ENCODE peak calls at places on chromosomes 11 and 22, in five cellular contexts. L is H1, V is K562, Q is HepG2, I is GM12878. K is an unnamed sample.

GRCh38 chr22:36383110-36383581 is 4.6 kb downstream of the MYH9 start:
- DNase-seq in L (no peak), V (peak), Q (no peak), I (peak), K (no peak)

GRCh38 chr11:121435796-121436511 is 16.2 kb upstream of the SORL1 start:
- DNase-seq in L (no peak), V (no peak), Q (no peak), I (no peak), K (no peak)

GRCh38 chr11:45933131-45933821 is 10.8 kb downstream of the LARGE2 start:
- DNase-seq in L (no peak), V (no peak), Q (no peak), I (no peak), K (no peak)

GRCh38 chr22:27851974-27852713 is 50.6 kb upstream of the MN1 start:
- DNase-seq in L (no peak), V (no peak), Q (peak), I (no peak), K (no peak)

GRCh38 chr11:12042215-12042676 is 33.8 kb upstream of the DKK3 start:
- DNase-seq in L (no peak), V (no peak), Q (peak), I (no peak), K (peak)

GRCh38 chr11:71452354-71453020 is 516 bp upstream of the NADSYN1 start:
- DNase-seq in L (no peak), V (no peak), Q (peak), I (no peak), K (no peak)

GRCh38 chr11:34124885-34125668 is 19.6 kb downstream of the NAT10 start:
- DNase-seq in L (no peak), V (no peak), Q (no peak), I (no peak), K (no peak)

GRCh38 chr22:18970180-18970947 is 34.3 kb upstream of the PRODH start:
- DNase-seq in L (peak), V (no peak), Q (no peak), I (no peak), K (no peak)

GRCh38 chr11:36688892-36689291 is 90.9 kb upstream of the RAG2 start:
- DNase-seq in L (no peak), V (no peak), Q (no peak), I (no peak), K (no peak)

GRCh38 chr22:37077802-37078448 is 26.4 kb downstream of the KCTD17 start:
- DNase-seq in L (peak), V (peak), Q (peak), I (no peak), K (peak)

GRCh38 chr11:57131080-57131790 is 50.5 kb upstream of the LRRC55 start:
- DNase-seq in L (peak), V (peak), Q (peak), I (no peak), K (no peak)

GRCh38 chr11:11000546-11001283 is 142.9 kb upstream of the ZBED5 start:
- DNase-seq in L (no peak), V (no peak), Q (no peak), I (no peak), K (no peak)

GRCh38 chr22:49440931-49441330 is 386.7 kb downstream of the BRD1 start:
- DNase-seq in L (no peak), V (no peak), Q (no peak), I (no peak), K (no peak)

GRCh38 chr11:125871391-125872137 is 15.9 kb upstream of the HYLS1 start:
- DNase-seq in L (peak), V (peak), Q (peak), I (no peak), K (peak)

GRCh38 chr22:49545606-49546005 is 282.1 kb downstream of the BRD1 start:
- DNase-seq in L (no peak), V (no peak), Q (no peak), I (no peak), K (no peak)

GRCh38 chr11:19598456-19598855 is 114.2 kb upstream of the NAV2 start:
- DNase-seq in L (no peak), V (no peak), Q (no peak), I (no peak), K (no peak)

GRCh38 chr22:50014053-50014501 is 1.5 kb upstream of the IL17REL start:
- DNase-seq in L (peak), V (no peak), Q (no peak), I (no peak), K (no peak)

GRCh38 chr11:15266999-15267398 is 152.3 kb downstream of the INSC start:
- DNase-seq in L (no peak), V (no peak), Q (no peak), I (no peak), K (no peak)

GRCh38 chr11:84899134-84899533 is 728.0 kb downstream of the DLG2 start:
- DNase-seq in L (no peak), V (no peak), Q (no peak), I (no peak), K (no peak)

GRCh38 chr11:39367526-39367925 is 2091.9 kb downstream of the LRRC4C start:
- DNase-seq in L (no peak), V (no peak), Q (no peak), I (no peak), K (no peak)

GRCh38 chr11:267491-267994 is 10.7 kb upstream of the NLRP6 start:
- DNase-seq in L (no peak), V (peak), Q (no peak), I (peak), K (no peak)
- TF ChIP-seq POLR2AphosphoS5 in L (no peak), V (no peak), Q (no peak), I (peak), K (no peak)

GRCh38 chr22:47734511-47734910 is 972.1 kb downstream of the TBC1D22A start:
- DNase-seq in L (no peak), V (no peak), Q (no peak), I (no peak), K (no peak)
- TF ChIP-seq SRF in L (no peak), V (no peak), Q (no peak), I (no peak), K (no peak)

GRCh38 chr11:73333173-73333572 is 25.1 kb downstream of the ARHGEF17 start:
- DNase-seq in L (no peak), V (no peak), Q (no peak), I (no peak), K (no peak)

GRCh38 chr11:73330569-73331093 is 22.6 kb downstream of the ARHGEF17 start:
- DNase-seq in L (no peak), V (peak), Q (peak), I (no peak), K (no peak)

GRCh38 chr11:73334244-73335203 is 26.4 kb downstream of the ARHGEF17 start:
- DNase-seq in L (no peak), V (peak), Q (peak), I (no peak), K (peak)

GRCh38 chr11:73333626-73334199 is 25.6 kb downstream of the ARHGEF17 start:
- DNase-seq in L (no peak), V (no peak), Q (no peak), I (no peak), K (no peak)

DNA sequence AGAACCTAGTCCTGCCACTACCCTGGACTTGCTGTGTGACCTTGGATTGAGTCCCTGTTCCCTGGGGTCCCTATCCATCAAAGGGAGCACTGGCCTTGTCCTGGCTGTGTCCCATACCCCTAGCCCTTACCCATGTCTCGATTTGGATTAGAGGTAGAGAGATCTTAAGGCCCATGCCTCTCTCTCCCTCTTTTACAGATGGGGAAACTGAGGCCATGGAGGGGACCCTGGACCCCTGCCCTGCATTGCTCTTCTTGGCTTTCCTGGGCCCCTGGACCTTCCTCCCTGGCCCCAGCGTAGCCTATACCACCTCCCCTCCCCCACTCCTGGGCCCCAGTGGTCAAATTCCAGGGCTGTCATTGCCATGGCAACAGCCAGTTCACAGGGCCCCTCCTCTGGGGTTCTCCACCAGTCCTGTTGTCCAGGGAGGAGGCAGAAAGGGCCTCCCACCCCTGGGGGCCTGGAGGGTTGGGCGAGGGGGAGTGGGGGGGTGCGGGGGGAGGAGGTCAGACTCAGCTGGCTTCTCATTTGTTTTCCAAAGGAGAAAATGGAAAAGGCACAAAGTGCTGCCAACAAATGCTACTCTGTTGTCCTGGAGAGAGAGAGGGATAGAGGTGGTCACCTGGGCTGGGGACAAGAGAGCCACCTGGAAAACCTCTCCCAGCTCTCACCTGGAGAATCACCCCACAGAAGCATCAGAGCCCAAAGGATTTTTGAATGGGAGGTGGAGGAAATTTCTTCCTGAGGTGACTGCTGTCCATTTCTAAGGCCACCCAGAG is 23.3 kb downstream of the ARHGEF17 start:
- DNase-seq in L (peak), V (peak), Q (peak), I (no peak), K (no peak)
- TF ChIP-seq CEBPB in L (no peak), V (no peak), Q (no peak), I (no peak), K (no peak)

GRCh38 chr11:59112494-59112893 is 5.5 kb downstream of the FAM111B start:
- DNase-seq in L (no peak), V (no peak), Q (no peak), I (no peak), K (no peak)

GRCh38 chr11:59102259-59102765 is 4.7 kb upstream of the FAM111B start:
- DNase-seq in L (peak), V (peak), Q (no peak), I (peak), K (no peak)

GRCh38 chr11:59106363-59107336 is at the start of gene FAM111B:
- DNase-seq in L (peak), V (peak), Q (peak), I (peak), K (peak)
- TF ChIP-seq POLR2AphosphoS5 in L (peak), V (no peak), Q (peak), I (peak), K (no peak)

DNA sequence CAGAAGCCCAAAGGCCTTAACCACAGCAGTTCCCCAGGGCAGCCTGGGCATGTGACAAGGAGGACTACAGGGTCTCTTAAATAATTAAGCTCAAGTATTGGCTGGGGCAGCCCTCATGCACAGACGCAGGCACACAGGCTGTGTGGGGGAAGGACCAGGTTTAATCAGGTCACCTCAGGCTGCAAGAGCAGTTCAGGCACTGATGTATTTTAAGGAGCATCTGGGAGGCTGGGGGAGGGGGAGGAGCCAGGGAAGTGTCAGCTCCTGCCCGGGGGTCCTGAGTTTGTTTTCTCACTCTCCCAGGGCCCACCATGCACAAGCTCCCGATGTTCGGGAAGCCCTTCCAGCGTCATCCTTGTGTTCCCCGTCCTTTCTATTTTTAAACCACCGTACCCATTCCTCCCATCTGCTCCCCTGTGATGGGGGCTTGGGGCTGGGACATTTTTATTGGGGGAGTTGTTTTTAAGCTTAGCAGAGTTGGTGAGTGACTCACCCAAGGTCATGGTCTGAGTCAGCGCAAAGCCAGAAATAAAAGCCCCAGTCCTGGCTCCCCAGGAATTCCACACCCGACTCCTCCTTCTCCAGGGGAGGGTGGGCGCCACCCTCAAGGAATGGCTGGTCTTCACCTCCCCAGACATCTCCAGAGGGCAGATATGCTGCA is 2.4 kb downstream of the CSDC2 start:
- DNase-seq in L (no peak), V (peak), Q (peak), I (no peak), K (no peak)
- TF ChIP-seq SRF in L (no peak), V (no peak), Q (no peak), I (no peak), K (no peak)

GRCh38 chr11:6027501-6027900 is 3.1 kb downstream of the OR56A1 start:
- DNase-seq in L (no peak), V (no peak), Q (no peak), I (no peak), K (no peak)
- TF ChIP-seq CEBPB in L (no peak), V (no peak), Q (no peak), I (no peak), K (no peak)

K was measured in HCT116.